ENCODE peak calls at places on chromosome 9, in ten cellular contexts. U is occipital lobe, O is ELF-1, T is GDM1, G is astrocyte of the spinal cord, W is NCI-H187 treated with DMSO at 0.1 percent for 48 hours, H is HuH-7, C is NCI-H82, D is Peyer's patch, B is AG08396. M is an unnamed sample.

GRCh38 chr9:116910201-116910600 is 223.1 kb downstream of the TRIM32 start:
- DNase-seq in U (no peak), O (no peak), T (no peak), G (no peak), W (no peak), H (no peak), C (no peak), D (no peak), B (no peak), M (no peak)

GRCh38 chr9:81395301-81396054 is 293.9 kb downstream of the TLE1 start:
- DNase-seq in U (no peak), O (no peak), T (no peak), G (no peak), W (no peak), H (no peak), C (peak), D (no peak), B (no peak), M (no peak)

GRCh38 chr9:79944991-79945390 is 373.2 kb downstream of the TLE4 start:
- DNase-seq in U (no peak), O (no peak), T (no peak), G (no peak), W (no peak), H (no peak), C (no peak), D (no peak), B (no peak), M (no peak)

GRCh38 chr9:92950359-92950955 is 3.1 kb downstream of the FGD3 start:
- DNase-seq in U (no peak), O (no peak), T (no peak), G (no peak), W (no peak), H (no peak), C (no peak), D (no peak), B (no peak), M (no peak)

GRCh38 chr9:33287087-33287490 is 3.2 kb upstream of the NFX1 start:
- DNase-seq in U (no peak), O (peak), T (peak), G (peak), W (no peak), H (peak), C (peak), D (peak), B (peak), M (peak)

GRCh38 chr9:20713172-20713571 is 29.1 kb downstream of the FOCAD start:
- DNase-seq in U (no peak), O (no peak), T (no peak), G (no peak), W (no peak), H (no peak), C (peak), D (no peak), B (no peak), M (no peak)

GRCh38 chr9:96163712-96164111 is 138.3 kb downstream of the HSD17B3 start:
- DNase-seq in U (no peak), O (no peak), T (no peak), G (no peak), W (no peak), H (no peak), C (no peak), D (no peak), B (no peak), M (no peak)

GRCh38 chr9:72477862-72478564 is 43.4 kb upstream of the TMC1 start:
- DNase-seq in U (no peak), O (peak), T (no peak), G (peak), W (no peak), H (peak), C (peak), D (no peak), B (peak), M (peak)

GRCh38 chr9:100426532-100427365 is at the start of gene MSANTD3:
- DNase-seq in U (peak), O (peak), T (peak), G (peak), W (no peak), H (peak), C (peak), D (peak), B (peak), M (peak)

GRCh38 chr9:112496074-112496722 is 9.6 kb downstream of the KIAA1958 start:
- DNase-seq in U (no peak), O (no peak), T (no peak), G (no peak), W (no peak), H (no peak), C (peak), D (no peak), B (no peak), M (no peak)

M was measured in cardiac muscle cell.